ENCODE peak calls at places on chromosomes 6 and 20, in six cellular contexts. K is GM12878, B is A549, U is HepG2, O is SK-N-SH, G is K562. F is an unnamed sample.

GRCh38 chr20:41408986-41409385 is 42.4 kb upstream of the EMILIN3 start:
- DNase-seq in K (no peak), B (no peak), U (no peak), O (peak), G (no peak), F (no peak)

GRCh38 chr20:3652217-3652616 is 11.0 kb downstream of the GFRA4 start:
- DNase-seq in K (no peak), B (no peak), U (no peak), O (no peak), G (no peak), F (no peak)

GRCh38 chr6:23637296-23637695 is 488.7 kb upstream of the NRSN1 start:
- DNase-seq in K (no peak), B (no peak), U (no peak), O (no peak), G (no peak), F (no peak)

GRCh38 chr6:52597738-52598122 is 20.9 kb upstream of the TRAM2 start:
- DNase-seq in K (no peak), B (no peak), U (no peak), O (no peak), G (no peak), F (no peak)

GRCh38 chr6:43093361-43094289 is 17.5 kb downstream of the PTK7 start:
- DNase-seq in K (no peak), B (no peak), U (peak), O (no peak), G (peak), F (no peak)

GRCh38 chr20:44758247-44759101 is 12.8 kb downstream of the KCNK15 start:
- DNase-seq in K (no peak), B (no peak), U (no peak), O (no peak), G (no peak), F (no peak)

GRCh38 chr6:89067796-89068195 is 12.8 kb upstream of the PNRC1 start:
- DNase-seq in K (no peak), B (no peak), U (no peak), O (no peak), G (no peak), F (no peak)

GRCh38 chr6:19834858-19835257 is 2.3 kb upstream of the ID4 start:
- DNase-seq in K (no peak), B (no peak), U (no peak), O (no peak), G (no peak), F (no peak)

GRCh38 chr20:40431112-40431511 is 257.9 kb downstream of the MAFB start:
- DNase-seq in K (no peak), B (no peak), U (no peak), O (no peak), G (no peak), F (no peak)

GRCh38 chr6:134936927-134937326 is 13.0 kb downstream of the ALDH8A1 start:
- DNase-seq in K (no peak), B (no peak), U (no peak), O (no peak), G (no peak), F (no peak)

GRCh38 chr6:107991939-107992560 is 34.0 kb upstream of the SEC63 start:
- DNase-seq in K (no peak), B (no peak), U (no peak), O (no peak), G (no peak), F (no peak)

GRCh38 chr6:149929422-149929821 is 6.5 kb upstream of the RAET1G start:
- DNase-seq in K (no peak), B (no peak), U (no peak), O (no peak), G (no peak), F (no peak)

GRCh38 chr20:40511478-40511877 is 177.6 kb downstream of the MAFB start:
- DNase-seq in K (no peak), B (no peak), U (no peak), O (no peak), G (no peak), F (no peak)

GRCh38 chr6:166046232-166046631 is 121.4 kb downstream of the TBXT start:
- DNase-seq in K (no peak), B (peak), U (no peak), O (no peak), G (no peak), F (no peak)

DNA sequence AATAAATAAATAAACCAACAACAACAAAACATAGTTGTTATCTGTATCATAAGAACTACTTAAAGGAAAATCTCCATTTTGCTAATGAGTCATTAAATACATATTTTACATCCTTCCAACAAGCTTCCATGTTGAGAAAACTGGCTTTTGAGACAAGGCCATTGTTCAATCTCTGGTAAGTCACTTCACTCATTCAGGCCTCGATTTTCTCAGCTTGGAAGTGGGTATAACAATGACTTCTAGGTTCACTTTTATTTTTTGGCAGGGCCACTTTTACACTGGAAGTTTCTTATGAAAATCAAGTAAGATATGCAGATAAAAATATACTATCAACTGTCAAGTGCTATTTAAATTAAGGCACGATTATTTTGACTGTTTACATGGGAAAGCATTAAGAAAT is 30.0 kb downstream of the WRNIP1 start:
- DNase-seq in K (no peak), B (no peak), U (no peak), O (no peak), G (no peak), F (no peak)
- TF ChIP-seq CHD2 in K (no peak), B (no peak), U (no peak), O (no peak), G (no peak), F (no peak)

GRCh38 chr6:5510331-5510730 is 249.0 kb downstream of the FARS2 start:
- DNase-seq in K (no peak), B (no peak), U (no peak), O (no peak), G (no peak), F (peak)
- TF ChIP-seq CHD2 in K (no peak), B (no peak), U (no peak), O (no peak), G (no peak), F (no peak)

DNA sequence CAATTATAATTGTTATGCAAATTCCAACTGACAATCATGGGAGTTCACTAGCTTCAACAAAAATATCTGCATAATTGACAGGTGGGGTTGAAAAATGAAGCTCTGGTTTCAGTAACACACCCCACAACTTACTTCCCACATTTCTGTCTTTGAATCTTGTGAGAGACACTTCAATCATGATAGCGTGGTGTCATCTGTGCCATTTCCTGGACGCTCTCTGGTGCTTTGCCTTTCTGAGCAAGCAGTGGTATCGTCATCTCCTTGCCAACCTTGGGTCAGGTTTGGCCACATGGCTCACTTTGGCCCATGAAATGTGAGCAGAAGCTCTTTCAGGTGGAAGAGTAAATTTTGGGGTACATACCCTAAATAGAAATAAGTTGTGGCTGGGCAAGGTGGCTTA is 10.2 kb downstream of the BMP7 start:
- DNase-seq in K (no peak), B (no peak), U (no peak), O (no peak), G (no peak), F (no peak)
- TF ChIP-seq CHD2 in K (no peak), B (no peak), U (no peak), O (no peak), G (no peak), F (no peak)

GRCh38 chr6:13836170-13836569 is 21.8 kb upstream of the MCUR1 start:
- DNase-seq in K (no peak), B (no peak), U (no peak), O (no peak), G (no peak), F (peak)
- TF ChIP-seq CHD2 in K (no peak), B (no peak), U (no peak), O (no peak), G (no peak), F (no peak)

GRCh38 chr6:141041596-141042087 is 1091.1 kb upstream of the GJE1 start:
- DNase-seq in K (no peak), B (no peak), U (no peak), O (no peak), G (no peak), F (no peak)
- TF ChIP-seq CHD2 in K (no peak), B (no peak), U (no peak), O (no peak), G (no peak), F (no peak)

GRCh38 chr20:58833921-58834320 is 16.8 kb downstream of the GNAS-AS1 start:
- DNase-seq in K (no peak), B (no peak), U (no peak), O (no peak), G (no peak), F (no peak)
- TF ChIP-seq CHD2 in K (no peak), B (no peak), U (no peak), O (no peak), G (no peak), F (no peak)

DNA sequence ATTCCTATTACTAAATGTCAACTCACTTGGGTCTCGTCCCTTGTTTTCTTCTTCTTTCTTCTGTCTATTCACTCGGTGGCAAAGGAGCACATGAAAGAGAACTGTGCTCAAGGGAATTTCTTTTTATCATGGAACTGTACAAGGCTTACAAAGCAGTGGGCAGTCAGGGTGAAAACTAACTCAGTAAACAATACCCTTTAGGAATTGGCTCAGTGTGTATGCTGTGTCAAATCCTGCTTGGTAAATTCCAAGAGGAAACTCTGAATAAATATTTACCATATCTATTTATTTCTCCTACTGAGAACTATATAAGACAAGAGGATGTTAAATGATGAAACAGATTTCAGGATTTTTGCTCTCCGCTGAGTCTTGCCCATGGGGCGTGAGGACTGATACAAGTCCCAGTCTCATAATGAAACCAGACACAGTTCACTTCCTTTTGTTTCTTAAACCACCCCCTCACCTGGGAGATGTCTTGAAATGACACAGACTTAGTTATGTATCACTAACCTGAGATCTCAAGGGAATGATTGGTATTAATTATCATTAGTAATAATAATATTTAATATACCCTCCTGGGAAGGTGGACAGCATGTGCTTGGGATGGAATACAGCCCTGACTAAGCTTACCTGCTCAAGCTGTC is 188.8 kb downstream of the BACH2 start:
- DNase-seq in K (peak), B (no peak), U (no peak), O (no peak), G (no peak), F (no peak)
- TF ChIP-seq CHD2 in K (no peak), B (no peak), U (no peak), O (no peak), G (no peak), F (no peak)

GRCh38 chr6:157724960-157725741 is 97.9 kb upstream of the SNX9 start:
- DNase-seq in K (no peak), B (no peak), U (no peak), O (no peak), G (no peak), F (no peak)

GRCh38 chr6:157723376-157723775 is 99.7 kb upstream of the SNX9 start:
- DNase-seq in K (no peak), B (no peak), U (no peak), O (no peak), G (no peak), F (no peak)

GRCh38 chr6:157725836-157726235 is 97.2 kb upstream of the SNX9 start:
- DNase-seq in K (no peak), B (no peak), U (no peak), O (no peak), G (no peak), F (no peak)

GRCh38 chr6:157721431-157722229 is 101.4 kb upstream of the SNX9 start:
- DNase-seq in K (no peak), B (no peak), U (no peak), O (no peak), G (no peak), F (no peak)

DNA sequence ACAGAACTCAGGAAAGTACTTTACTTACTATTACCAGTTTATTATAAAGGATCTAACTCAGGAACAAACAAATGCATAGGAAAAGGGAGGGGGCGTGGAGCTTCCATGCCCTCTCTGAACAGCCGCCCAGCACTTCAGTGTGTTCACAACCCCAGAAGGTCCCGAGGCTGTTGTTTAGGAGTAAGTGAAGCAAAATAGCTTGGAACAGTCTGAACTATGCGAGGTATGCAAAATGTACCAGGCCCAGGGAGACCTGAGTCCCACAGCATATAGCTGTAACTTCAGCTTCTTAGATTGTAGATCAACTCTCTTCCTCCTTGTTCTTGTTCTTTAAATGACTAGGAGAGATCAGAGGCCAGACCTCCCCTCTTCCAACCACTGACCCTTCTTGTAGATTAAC is 98.9 kb upstream of the SNX9 start:
- DNase-seq in K (no peak), B (no peak), U (no peak), O (no peak), G (no peak), F (no peak)
- TF ChIP-seq CHD2 in K (no peak), B (no peak), U (no peak), O (no peak), G (no peak), F (no peak)

GRCh38 chr20:46652699-46653098 is 1.4 kb upstream of the SLC13A3 start:
- DNase-seq in K (no peak), B (no peak), U (no peak), O (no peak), G (no peak), F (no peak)
- TF ChIP-seq CHD2 in K (no peak), B (no peak), U (no peak), O (no peak), G (no peak), F (no peak)

GRCh38 chr6:132153221-132153896 is 202.2 kb upstream of the CCN2 start:
- DNase-seq in K (no peak), B (no peak), U (no peak), O (no peak), G (no peak), F (no peak)

GRCh38 chr6:132142768-132143167 is 191.6 kb upstream of the CCN2 start:
- DNase-seq in K (no peak), B (no peak), U (no peak), O (no peak), G (no peak), F (no peak)

GRCh38 chr6:132142308-132142707 is 191.1 kb upstream of the CCN2 start:
- DNase-seq in K (no peak), B (no peak), U (no peak), O (no peak), G (no peak), F (no peak)

GRCh38 chr6:132143258-132143657 is 192.1 kb upstream of the CCN2 start:
- DNase-seq in K (no peak), B (no peak), U (no peak), O (no peak), G (no peak), F (no peak)

GRCh38 chr6:132147530-132148011 is 196.4 kb upstream of the CCN2 start:
- DNase-seq in K (no peak), B (no peak), U (no peak), O (no peak), G (no peak), F (no peak)
- TF ChIP-seq CHD2 in K (no peak), B (no peak), U (no peak), O (no peak), G (no peak), F (no peak)